ENCODE peak calls at places on chromosomes 7 and 10, in eight cellular contexts. One of them, this sample, is unnamed.

GRCh38 chr7:32048970-32049369 is 21.2 kb downstream of the PDE1C start:
- DNase-seq in foreskin fibroblast: no peak
- DNase-seq in A549: no peak
- DNase-seq in fibroblast of pulmonary artery: no peak
- DNase-seq in lung: no peak
- DNase-seq in mammary epithelial cell: no peak
- DNase-seq in AG09319: no peak
- DNase-seq in cardiac muscle cell: no peak
- DNase-seq in this sample: no peak

GRCh38 chr10:375885-376505 is 240.7 kb downstream of the ZMYND11 start:
- DNase-seq in foreskin fibroblast: no peak
- DNase-seq in A549: no peak
- DNase-seq in fibroblast of pulmonary artery: no peak
- DNase-seq in lung: no peak
- DNase-seq in mammary epithelial cell: no peak
- DNase-seq in AG09319: no peak
- DNase-seq in cardiac muscle cell: no peak
- DNase-seq in this sample: no peak

GRCh38 chr10:11295492-11295891 is 277.8 kb downstream of the CELF2 start:
- DNase-seq in foreskin fibroblast: no peak
- DNase-seq in A549: no peak
- DNase-seq in fibroblast of pulmonary artery: no peak
- DNase-seq in lung: no peak
- DNase-seq in mammary epithelial cell: no peak
- DNase-seq in AG09319: no peak
- DNase-seq in cardiac muscle cell: no peak
- DNase-seq in this sample: peak; percentile 29

GRCh38 chr7:131893627-131894345 is 337.4 kb upstream of the PODXL start:
- DNase-seq in foreskin fibroblast: no peak
- DNase-seq in A549: no peak
- DNase-seq in fibroblast of pulmonary artery: no peak
- DNase-seq in lung: no peak
- DNase-seq in mammary epithelial cell: no peak
- DNase-seq in AG09319: no peak
- DNase-seq in cardiac muscle cell: no peak
- DNase-seq in this sample: no peak

GRCh38 chr7:94059747-94060146 is 55.6 kb upstream of the BET1 start:
- DNase-seq in foreskin fibroblast: peak; percentile 69
- DNase-seq in A549: no peak
- DNase-seq in fibroblast of pulmonary artery: peak; percentile 89
- DNase-seq in lung: no peak
- DNase-seq in mammary epithelial cell: no peak
- DNase-seq in AG09319: peak; percentile 22
- DNase-seq in cardiac muscle cell: no peak
- DNase-seq in this sample: no peak

GRCh38 chr7:142018154-142018553 is 22.5 kb downstream of the MGAM start:
- DNase-seq in foreskin fibroblast: no peak
- DNase-seq in A549: no peak
- DNase-seq in fibroblast of pulmonary artery: no peak
- DNase-seq in lung: no peak
- DNase-seq in mammary epithelial cell: no peak
- DNase-seq in AG09319: no peak
- DNase-seq in cardiac muscle cell: no peak
- DNase-seq in this sample: no peak

GRCh38 chr7:35185908-35186731 is 67.8 kb downstream of the TBX20 start:
- DNase-seq in foreskin fibroblast: peak; percentile 21
- DNase-seq in A549: peak; percentile 84
- DNase-seq in fibroblast of pulmonary artery: peak; percentile 68
- DNase-seq in lung: no peak
- DNase-seq in mammary epithelial cell: peak; percentile 10
- DNase-seq in AG09319: no peak
- DNase-seq in cardiac muscle cell: peak; percentile 75
- DNase-seq in this sample: no peak

GRCh38 chr10:2700626-2701305 is 366.6 kb upstream of the PFKP start:
- DNase-seq in foreskin fibroblast: no peak
- DNase-seq in A549: no peak
- DNase-seq in fibroblast of pulmonary artery: no peak
- DNase-seq in lung: no peak
- DNase-seq in mammary epithelial cell: no peak
- DNase-seq in AG09319: no peak
- DNase-seq in cardiac muscle cell: no peak
- DNase-seq in this sample: no peak

GRCh38 chr10:89301231-89301630 is 615 bp upstream of the IFIT2 start:
- DNase-seq in foreskin fibroblast: peak; percentile 34
- DNase-seq in A549: peak; percentile 13
- DNase-seq in fibroblast of pulmonary artery: peak; percentile 66
- DNase-seq in lung: peak; percentile 40
- DNase-seq in mammary epithelial cell: peak; percentile 37
- DNase-seq in AG09319: no peak
- DNase-seq in cardiac muscle cell: no peak
- DNase-seq in this sample: no peak

GRCh38 chr10:104433611-104434010 is 80.0 kb downstream of the CFAP58 start:
- DNase-seq in foreskin fibroblast: no peak
- DNase-seq in A549: no peak
- DNase-seq in fibroblast of pulmonary artery: no peak
- DNase-seq in lung: no peak
- DNase-seq in mammary epithelial cell: no peak
- DNase-seq in AG09319: no peak
- DNase-seq in cardiac muscle cell: no peak
- DNase-seq in this sample: no peak

GRCh38 chr7:158849553-158850389 is 6.6 kb upstream of the DYNC2I1 start:
- DNase-seq in foreskin fibroblast: no peak
- DNase-seq in A549: no peak
- DNase-seq in fibroblast of pulmonary artery: no peak
- DNase-seq in lung: no peak
- DNase-seq in mammary epithelial cell: no peak
- DNase-seq in AG09319: no peak
- DNase-seq in cardiac muscle cell: no peak
- DNase-seq in this sample: no peak

GRCh38 chr10:95785317-95785716 is 29.4 kb downstream of the ENTPD1 start:
- DNase-seq in foreskin fibroblast: no peak
- DNase-seq in A549: no peak
- DNase-seq in fibroblast of pulmonary artery: no peak
- DNase-seq in lung: no peak
- DNase-seq in mammary epithelial cell: no peak
- DNase-seq in AG09319: no peak
- DNase-seq in cardiac muscle cell: no peak
- DNase-seq in this sample: no peak

GRCh38 chr7:16636533-16637173 is 8.9 kb downstream of the ANKMY2 start:
- DNase-seq in foreskin fibroblast: no peak
- DNase-seq in A549: no peak
- DNase-seq in fibroblast of pulmonary artery: no peak
- DNase-seq in lung: no peak
- DNase-seq in mammary epithelial cell: no peak
- DNase-seq in AG09319: peak; percentile 86
- DNase-seq in cardiac muscle cell: no peak
- DNase-seq in this sample: no peak

GRCh38 chr10:110200518-110200917 is 6.9 kb upstream of the MXI1 start:
- DNase-seq in foreskin fibroblast: no peak
- DNase-seq in A549: no peak
- DNase-seq in fibroblast of pulmonary artery: peak; percentile 15
- DNase-seq in lung: no peak
- DNase-seq in mammary epithelial cell: no peak
- DNase-seq in AG09319: no peak
- DNase-seq in cardiac muscle cell: no peak
- DNase-seq in this sample: no peak

GRCh38 chr7:130961128-130961601 is 227.2 kb upstream of the KLF14 start:
- DNase-seq in foreskin fibroblast: no peak
- DNase-seq in A549: peak; percentile 82
- DNase-seq in fibroblast of pulmonary artery: peak; percentile 53
- DNase-seq in lung: no peak
- DNase-seq in mammary epithelial cell: peak; percentile 96
- DNase-seq in AG09319: no peak
- DNase-seq in cardiac muscle cell: no peak
- DNase-seq in this sample: no peak

GRCh38 chr7:1848911-1849311 is 178.8 kb downstream of the ELFN1 start:
- DNase-seq in foreskin fibroblast: no peak
- DNase-seq in A549: no peak
- DNase-seq in fibroblast of pulmonary artery: no peak
- DNase-seq in lung: no peak
- DNase-seq in mammary epithelial cell: no peak
- DNase-seq in AG09319: no peak
- DNase-seq in cardiac muscle cell: no peak
- DNase-seq in this sample: no peak

DNA sequence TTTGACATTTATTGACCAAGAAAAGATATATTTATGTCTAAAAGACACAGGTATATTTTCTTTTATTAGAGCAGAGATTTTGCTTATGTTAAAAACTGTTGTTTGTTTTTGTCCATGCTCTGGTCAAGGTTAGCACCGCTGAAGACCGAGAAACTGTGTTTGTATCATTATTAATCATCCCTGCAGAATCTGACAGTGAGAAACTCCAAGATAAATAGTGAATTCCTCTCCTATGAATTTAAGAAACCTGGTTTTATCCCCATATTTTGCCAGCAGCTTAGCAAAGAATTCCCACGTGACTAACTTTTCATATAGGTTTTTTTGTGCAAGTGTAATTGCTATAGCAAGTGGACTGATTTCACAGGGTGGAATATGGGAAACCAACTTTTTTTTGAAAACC is 77.6 kb downstream of the FRMD4A start:
- DNase-seq in foreskin fibroblast: no peak
- DNase-seq in A549: no peak
- DNase-seq in fibroblast of pulmonary artery: no peak
- DNase-seq in lung: no peak
- DNase-seq in mammary epithelial cell: no peak
- DNase-seq in AG09319: no peak
- DNase-seq in cardiac muscle cell: no peak
- DNase-seq in this sample: no peak
- TF ChIP-seq CTCF in foreskin fibroblast: no peak
- TF ChIP-seq CTCF in A549: no peak
- TF ChIP-seq CTCF in fibroblast of pulmonary artery: no peak
- TF ChIP-seq CTCF in lung: no peak
- TF ChIP-seq CTCF in mammary epithelial cell: no peak
- TF ChIP-seq CTCF in AG09319: no peak
- TF ChIP-seq CTCF in cardiac muscle cell: no peak
- TF ChIP-seq CTCF in this sample: no peak

GRCh38 chr10:45811075-45811474 is 36.2 kb downstream of the AGAP4 start:
- DNase-seq in foreskin fibroblast: no peak
- DNase-seq in A549: no peak
- DNase-seq in fibroblast of pulmonary artery: no peak
- DNase-seq in lung: no peak
- DNase-seq in mammary epithelial cell: no peak
- DNase-seq in AG09319: no peak
- DNase-seq in cardiac muscle cell: no peak
- DNase-seq in this sample: no peak

DNA sequence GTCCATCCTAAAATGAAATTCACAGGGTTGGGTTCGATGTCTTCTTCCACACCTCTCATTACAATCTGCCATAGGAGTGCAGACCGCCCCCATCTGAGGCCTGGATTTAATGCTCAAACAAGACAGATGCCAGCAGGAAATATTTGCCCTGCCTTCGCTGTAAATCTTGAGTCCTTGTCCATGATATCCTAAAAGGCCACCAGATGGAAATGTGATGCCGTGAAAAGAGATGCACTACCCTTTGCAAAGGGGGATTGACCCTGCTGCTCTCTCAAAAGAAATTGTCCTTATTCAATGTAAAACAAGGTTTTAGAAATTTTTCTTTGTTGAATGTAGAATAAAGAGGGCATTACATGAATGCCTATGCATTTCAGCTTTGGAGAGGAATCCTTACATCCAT is 37.5 kb downstream of the AGAP4 start:
- DNase-seq in foreskin fibroblast: no peak
- DNase-seq in A549: peak; percentile 5
- DNase-seq in fibroblast of pulmonary artery: peak; percentile 32
- DNase-seq in lung: no peak
- DNase-seq in mammary epithelial cell: no peak
- DNase-seq in AG09319: no peak
- DNase-seq in cardiac muscle cell: no peak
- DNase-seq in this sample: no peak
- TF ChIP-seq CTCF in foreskin fibroblast: no peak
- TF ChIP-seq CTCF in A549: no peak
- TF ChIP-seq CTCF in fibroblast of pulmonary artery: peak; percentile 9
- TF ChIP-seq CTCF in lung: no peak
- TF ChIP-seq CTCF in mammary epithelial cell: no peak
- TF ChIP-seq CTCF in AG09319: no peak
- TF ChIP-seq CTCF in cardiac muscle cell: peak; percentile 20
- TF ChIP-seq CTCF in this sample: no peak

GRCh38 chr7:128074336-128074735 is 43.1 kb upstream of the LRRC4 start:
- DNase-seq in foreskin fibroblast: no peak
- DNase-seq in A549: no peak
- DNase-seq in fibroblast of pulmonary artery: no peak
- DNase-seq in lung: no peak
- DNase-seq in mammary epithelial cell: no peak
- DNase-seq in AG09319: no peak
- DNase-seq in cardiac muscle cell: no peak
- DNase-seq in this sample: no peak

GRCh38 chr7:128076831-128077271 is 45.6 kb upstream of the LRRC4 start:
- DNase-seq in foreskin fibroblast: no peak
- DNase-seq in A549: no peak
- DNase-seq in fibroblast of pulmonary artery: peak; percentile 26
- DNase-seq in lung: peak; percentile 36
- DNase-seq in mammary epithelial cell: no peak
- DNase-seq in AG09319: no peak
- DNase-seq in cardiac muscle cell: no peak
- DNase-seq in this sample: no peak

GRCh38 chr7:128076216-128076821 is 45.1 kb upstream of the LRRC4 start:
- DNase-seq in foreskin fibroblast: no peak
- DNase-seq in A549: no peak
- DNase-seq in fibroblast of pulmonary artery: no peak
- DNase-seq in lung: no peak
- DNase-seq in mammary epithelial cell: no peak
- DNase-seq in AG09319: no peak
- DNase-seq in cardiac muscle cell: no peak
- DNase-seq in this sample: no peak

GRCh38 chr7:128074736-128075135 is 43.5 kb upstream of the LRRC4 start:
- DNase-seq in foreskin fibroblast: no peak
- DNase-seq in A549: no peak
- DNase-seq in fibroblast of pulmonary artery: no peak
- DNase-seq in lung: no peak
- DNase-seq in mammary epithelial cell: no peak
- DNase-seq in AG09319: no peak
- DNase-seq in cardiac muscle cell: no peak
- DNase-seq in this sample: no peak

GRCh38 chr7:128075536-128076095 is 44.4 kb upstream of the LRRC4 start:
- DNase-seq in foreskin fibroblast: no peak
- DNase-seq in A549: no peak
- DNase-seq in fibroblast of pulmonary artery: no peak
- DNase-seq in lung: no peak
- DNase-seq in mammary epithelial cell: no peak
- DNase-seq in AG09319: no peak
- DNase-seq in cardiac muscle cell: no peak
- DNase-seq in this sample: no peak
- TF ChIP-seq CTCF in foreskin fibroblast: no peak
- TF ChIP-seq CTCF in A549: no peak
- TF ChIP-seq CTCF in fibroblast of pulmonary artery: no peak
- TF ChIP-seq CTCF in lung: no peak
- TF ChIP-seq CTCF in mammary epithelial cell: no peak
- TF ChIP-seq CTCF in AG09319: no peak
- TF ChIP-seq CTCF in cardiac muscle cell: no peak
- TF ChIP-seq CTCF in this sample: no peak

DNA sequence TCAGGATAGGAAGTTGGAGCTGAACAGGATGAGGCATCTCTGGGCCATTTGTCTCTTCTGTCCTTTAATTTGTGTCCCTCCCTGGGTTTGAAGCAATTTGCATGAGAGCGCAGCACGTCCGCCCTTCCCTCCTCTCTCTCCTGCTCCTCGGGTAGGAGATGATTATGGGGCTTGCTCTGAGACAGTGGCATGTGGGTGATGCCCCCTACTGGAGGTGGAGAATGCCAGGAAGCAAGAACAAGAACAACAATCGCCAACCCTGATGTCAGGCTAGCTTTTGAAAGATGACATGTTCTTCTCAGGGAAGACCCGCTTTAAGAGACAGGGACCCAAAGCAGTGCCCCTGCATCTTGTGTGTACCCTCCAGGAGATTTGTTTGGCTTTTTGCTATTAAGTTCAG is 63.9 kb upstream of the LOXL4 start:
- DNase-seq in foreskin fibroblast: no peak
- DNase-seq in A549: peak; percentile 38
- DNase-seq in fibroblast of pulmonary artery: no peak
- DNase-seq in lung: no peak
- DNase-seq in mammary epithelial cell: peak; percentile 17
- DNase-seq in AG09319: no peak
- DNase-seq in cardiac muscle cell: no peak
- DNase-seq in this sample: no peak
- TF ChIP-seq CTCF in foreskin fibroblast: peak; percentile 23
- TF ChIP-seq CTCF in A549: peak; percentile 37
- TF ChIP-seq CTCF in fibroblast of pulmonary artery: peak; percentile 43
- TF ChIP-seq CTCF in lung: no peak
- TF ChIP-seq CTCF in mammary epithelial cell: peak; percentile 58
- TF ChIP-seq CTCF in AG09319: peak; percentile 8
- TF ChIP-seq CTCF in cardiac muscle cell: peak; percentile 49
- TF ChIP-seq CTCF in this sample: no peak

This sample was measured in vagina.